ENCODE peak calls at places on chromosomes 11 and 22, in ten cellular contexts. One of them, this sample, is unnamed.

GRCh38 chr22:22884888-22885840 is 2.5 kb upstream of the IGLL5 start:
- DNase-seq in GM13977: peak
- DNase-seq in cardiac fibroblast: no peak
- DNase-seq in A673: no peak
- DNase-seq in IMR-90: no peak
- DNase-seq in upper lobe of left lung: peak
- DNase-seq in left ventricle myocardium inferior: no peak
- DNase-seq in tibial artery: peak
- DNase-seq in HFFc6: no peak
- DNase-seq in mammary epithelial cell: no peak
- DNase-seq in this sample: peak

GRCh38 chr22:34502821-34503220 is 563.1 kb upstream of the ISX start:
- DNase-seq in GM13977: no peak
- DNase-seq in cardiac fibroblast: no peak
- DNase-seq in A673: no peak
- DNase-seq in IMR-90: no peak
- DNase-seq in upper lobe of left lung: no peak
- DNase-seq in left ventricle myocardium inferior: no peak
- DNase-seq in tibial artery: no peak
- DNase-seq in HFFc6: no peak
- DNase-seq in mammary epithelial cell: peak
- DNase-seq in this sample: no peak

GRCh38 chr11:60977224-60977623 is 5.7 kb downstream of the CD6 start:
- DNase-seq in GM13977: no peak
- DNase-seq in cardiac fibroblast: no peak
- DNase-seq in A673: no peak
- DNase-seq in IMR-90: no peak
- DNase-seq in upper lobe of left lung: no peak
- DNase-seq in left ventricle myocardium inferior: no peak
- DNase-seq in tibial artery: no peak
- DNase-seq in HFFc6: no peak
- DNase-seq in mammary epithelial cell: no peak
- DNase-seq in this sample: no peak

GRCh38 chr11:94934362-94934761 is 39.0 kb downstream of the CWC15 start:
- DNase-seq in GM13977: no peak
- DNase-seq in cardiac fibroblast: peak
- DNase-seq in A673: peak
- DNase-seq in IMR-90: peak
- DNase-seq in upper lobe of left lung: no peak
- DNase-seq in left ventricle myocardium inferior: no peak
- DNase-seq in tibial artery: no peak
- DNase-seq in HFFc6: peak
- DNase-seq in mammary epithelial cell: no peak
- DNase-seq in this sample: no peak

GRCh38 chr11:102530558-102530957 is at the start of gene MMP7:
- DNase-seq in GM13977: peak
- DNase-seq in cardiac fibroblast: peak
- DNase-seq in A673: no peak
- DNase-seq in IMR-90: peak
- DNase-seq in upper lobe of left lung: peak
- DNase-seq in left ventricle myocardium inferior: no peak
- DNase-seq in tibial artery: no peak
- DNase-seq in HFFc6: peak
- DNase-seq in mammary epithelial cell: peak
- DNase-seq in this sample: no peak

GRCh38 chr11:64870176-64870892 is 8.1 kb downstream of the EHD1 start:
- DNase-seq in GM13977: peak
- DNase-seq in cardiac fibroblast: peak
- DNase-seq in A673: no peak
- DNase-seq in IMR-90: peak
- DNase-seq in upper lobe of left lung: peak
- DNase-seq in left ventricle myocardium inferior: no peak
- DNase-seq in tibial artery: peak
- DNase-seq in HFFc6: peak
- DNase-seq in mammary epithelial cell: peak
- DNase-seq in this sample: no peak

GRCh38 chr22:47420211-47420610 is 657.8 kb downstream of the TBC1D22A start:
- DNase-seq in GM13977: no peak
- DNase-seq in cardiac fibroblast: no peak
- DNase-seq in A673: no peak
- DNase-seq in IMR-90: no peak
- DNase-seq in upper lobe of left lung: no peak
- DNase-seq in left ventricle myocardium inferior: no peak
- DNase-seq in tibial artery: no peak
- DNase-seq in HFFc6: no peak
- DNase-seq in mammary epithelial cell: no peak
- DNase-seq in this sample: peak

GRCh38 chr22:29816128-29816527 is 21.9 kb downstream of the ASCC2 start:
- DNase-seq in GM13977: no peak
- DNase-seq in cardiac fibroblast: no peak
- DNase-seq in A673: no peak
- DNase-seq in IMR-90: no peak
- DNase-seq in upper lobe of left lung: no peak
- DNase-seq in left ventricle myocardium inferior: peak
- DNase-seq in tibial artery: no peak
- DNase-seq in HFFc6: no peak
- DNase-seq in mammary epithelial cell: no peak
- DNase-seq in this sample: no peak

GRCh38 chr11:133065847-133066485 is 466.3 kb downstream of the OPCML start:
- DNase-seq in GM13977: no peak
- DNase-seq in cardiac fibroblast: no peak
- DNase-seq in A673: no peak
- DNase-seq in IMR-90: no peak
- DNase-seq in upper lobe of left lung: peak
- DNase-seq in left ventricle myocardium inferior: no peak
- DNase-seq in tibial artery: no peak
- DNase-seq in HFFc6: peak
- DNase-seq in mammary epithelial cell: no peak
- DNase-seq in this sample: no peak

GRCh38 chr11:36493332-36493731 is 16.7 kb downstream of the TRAF6 start:
- DNase-seq in GM13977: no peak
- DNase-seq in cardiac fibroblast: no peak
- DNase-seq in A673: no peak
- DNase-seq in IMR-90: no peak
- DNase-seq in upper lobe of left lung: no peak
- DNase-seq in left ventricle myocardium inferior: no peak
- DNase-seq in tibial artery: no peak
- DNase-seq in HFFc6: no peak
- DNase-seq in mammary epithelial cell: no peak
- DNase-seq in this sample: no peak

GRCh38 chr11:61897387-61898246 is 6.3 kb upstream of the FADS3 start:
- DNase-seq in GM13977: peak
- DNase-seq in cardiac fibroblast: peak
- DNase-seq in A673: peak
- DNase-seq in IMR-90: peak
- DNase-seq in upper lobe of left lung: peak
- DNase-seq in left ventricle myocardium inferior: peak
- DNase-seq in tibial artery: peak
- DNase-seq in HFFc6: peak
- DNase-seq in mammary epithelial cell: peak
- DNase-seq in this sample: peak

GRCh38 chr11:74493816-74494630 is 499 bp upstream of the LIPT2 start:
- DNase-seq in GM13977: no peak
- DNase-seq in cardiac fibroblast: peak
- DNase-seq in A673: no peak
- DNase-seq in IMR-90: peak
- DNase-seq in upper lobe of left lung: no peak
- DNase-seq in left ventricle myocardium inferior: no peak
- DNase-seq in tibial artery: no peak
- DNase-seq in HFFc6: peak
- DNase-seq in mammary epithelial cell: peak
- DNase-seq in this sample: no peak

GRCh38 chr11:15073361-15074205 is at the start of gene CALCB:
- DNase-seq in GM13977: peak
- DNase-seq in cardiac fibroblast: peak
- DNase-seq in A673: peak
- DNase-seq in IMR-90: peak
- DNase-seq in upper lobe of left lung: peak
- DNase-seq in left ventricle myocardium inferior: no peak
- DNase-seq in tibial artery: no peak
- DNase-seq in HFFc6: no peak
- DNase-seq in mammary epithelial cell: peak
- DNase-seq in this sample: no peak

GRCh38 chr11:20368441-20368840 is 4.9 kb downstream of the HTATIP2 start:
- DNase-seq in GM13977: no peak
- DNase-seq in cardiac fibroblast: peak
- DNase-seq in A673: peak
- DNase-seq in IMR-90: no peak
- DNase-seq in upper lobe of left lung: no peak
- DNase-seq in left ventricle myocardium inferior: no peak
- DNase-seq in tibial artery: no peak
- DNase-seq in HFFc6: no peak
- DNase-seq in mammary epithelial cell: peak
- DNase-seq in this sample: no peak

GRCh38 chr11:72599325-72600117 is 74.7 kb downstream of the PDE2A start:
- DNase-seq in GM13977: no peak
- DNase-seq in cardiac fibroblast: no peak
- DNase-seq in A673: no peak
- DNase-seq in IMR-90: no peak
- DNase-seq in upper lobe of left lung: no peak
- DNase-seq in left ventricle myocardium inferior: no peak
- DNase-seq in tibial artery: no peak
- DNase-seq in HFFc6: no peak
- DNase-seq in mammary epithelial cell: no peak
- DNase-seq in this sample: no peak
- TF ChIP-seq CTCF in GM13977: no peak
- TF ChIP-seq CTCF in cardiac fibroblast: no peak
- TF ChIP-seq CTCF in A673: no peak
- TF ChIP-seq CTCF in IMR-90: no peak
- TF ChIP-seq CTCF in upper lobe of left lung: no peak
- TF ChIP-seq CTCF in left ventricle myocardium inferior: no peak
- TF ChIP-seq CTCF in tibial artery: no peak
- TF ChIP-seq CTCF in HFFc6: peak
- TF ChIP-seq CTCF in mammary epithelial cell: no peak
- TF ChIP-seq CTCF in this sample: no peak

DNA sequence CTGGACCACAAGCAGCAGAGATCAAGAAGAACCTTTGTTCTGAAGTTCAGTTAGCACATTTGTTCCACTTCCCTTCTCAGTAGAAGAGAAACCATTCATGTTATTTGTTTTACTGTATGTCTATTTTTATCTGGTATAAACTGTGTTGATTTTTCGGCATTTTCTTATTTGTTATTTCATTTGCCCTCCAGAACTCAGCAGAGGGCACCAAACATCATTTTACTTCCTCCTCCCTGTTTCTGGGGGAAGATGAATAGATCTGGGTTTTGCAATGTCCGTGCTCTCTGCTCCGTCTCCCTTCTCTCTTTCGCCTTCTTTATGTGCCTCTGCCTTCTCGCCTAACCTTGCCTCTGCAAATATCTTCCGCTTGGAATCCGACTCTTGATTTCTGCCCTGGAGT is 366.9 kb downstream of the NTM start:
- DNase-seq in GM13977: no peak
- DNase-seq in cardiac fibroblast: peak
- DNase-seq in A673: no peak
- DNase-seq in IMR-90: no peak
- DNase-seq in upper lobe of left lung: no peak
- DNase-seq in left ventricle myocardium inferior: no peak
- DNase-seq in tibial artery: no peak
- DNase-seq in HFFc6: peak
- DNase-seq in mammary epithelial cell: no peak
- DNase-seq in this sample: no peak
- TF ChIP-seq CTCF in GM13977: no peak
- TF ChIP-seq CTCF in cardiac fibroblast: no peak
- TF ChIP-seq CTCF in A673: peak
- TF ChIP-seq CTCF in IMR-90: no peak
- TF ChIP-seq CTCF in upper lobe of left lung: no peak
- TF ChIP-seq CTCF in left ventricle myocardium inferior: no peak
- TF ChIP-seq CTCF in tibial artery: no peak
- TF ChIP-seq CTCF in HFFc6: peak
- TF ChIP-seq CTCF in mammary epithelial cell: no peak
- TF ChIP-seq CTCF in this sample: no peak

GRCh38 chr22:20584029-20584871 is 76.8 kb downstream of the MED15 start:
- DNase-seq in GM13977: no peak
- DNase-seq in cardiac fibroblast: no peak
- DNase-seq in A673: no peak
- DNase-seq in IMR-90: no peak
- DNase-seq in upper lobe of left lung: no peak
- DNase-seq in left ventricle myocardium inferior: peak
- DNase-seq in tibial artery: no peak
- DNase-seq in HFFc6: no peak
- DNase-seq in mammary epithelial cell: no peak
- DNase-seq in this sample: no peak

GRCh38 chr22:20582171-20582511 is 74.7 kb downstream of the MED15 start:
- DNase-seq in GM13977: no peak
- DNase-seq in cardiac fibroblast: no peak
- DNase-seq in A673: no peak
- DNase-seq in IMR-90: no peak
- DNase-seq in upper lobe of left lung: no peak
- DNase-seq in left ventricle myocardium inferior: peak
- DNase-seq in tibial artery: no peak
- DNase-seq in HFFc6: no peak
- DNase-seq in mammary epithelial cell: no peak
- DNase-seq in this sample: no peak

GRCh38 chr22:20582520-20583361 is 75.3 kb downstream of the MED15 start:
- DNase-seq in GM13977: no peak
- DNase-seq in cardiac fibroblast: no peak
- DNase-seq in A673: no peak
- DNase-seq in IMR-90: no peak
- DNase-seq in upper lobe of left lung: no peak
- DNase-seq in left ventricle myocardium inferior: peak
- DNase-seq in tibial artery: no peak
- DNase-seq in HFFc6: no peak
- DNase-seq in mammary epithelial cell: no peak
- DNase-seq in this sample: no peak

GRCh38 chr22:20584872-20585639 is 77.6 kb downstream of the MED15 start:
- DNase-seq in GM13977: no peak
- DNase-seq in cardiac fibroblast: no peak
- DNase-seq in A673: no peak
- DNase-seq in IMR-90: no peak
- DNase-seq in upper lobe of left lung: no peak
- DNase-seq in left ventricle myocardium inferior: peak
- DNase-seq in tibial artery: no peak
- DNase-seq in HFFc6: no peak
- DNase-seq in mammary epithelial cell: peak
- DNase-seq in this sample: no peak

DNA sequence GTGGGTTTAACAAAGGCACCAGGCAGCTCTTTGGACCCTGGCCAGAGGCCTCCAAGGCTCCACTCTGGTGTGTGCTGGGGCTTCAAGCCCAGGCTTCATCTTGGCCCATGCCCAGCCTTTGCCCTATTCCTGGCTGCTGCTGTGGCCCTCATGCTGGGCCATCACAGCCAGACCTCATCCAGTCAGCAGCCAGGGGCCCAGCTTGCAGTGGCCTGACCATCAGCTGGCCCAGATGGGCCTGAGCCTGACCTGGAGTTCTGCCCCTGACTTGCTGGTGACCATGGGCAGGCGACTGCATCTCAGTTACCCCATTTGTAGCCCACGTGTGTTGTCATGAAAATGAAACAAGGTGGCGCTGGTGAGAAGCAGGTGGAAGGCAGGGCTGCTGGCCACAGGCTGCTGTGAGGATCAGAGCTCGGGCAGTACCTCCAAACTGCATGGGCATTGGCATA is 76.1 kb downstream of the MED15 start:
- DNase-seq in GM13977: no peak
- DNase-seq in cardiac fibroblast: no peak
- DNase-seq in A673: no peak
- DNase-seq in IMR-90: no peak
- DNase-seq in upper lobe of left lung: no peak
- DNase-seq in left ventricle myocardium inferior: peak
- DNase-seq in tibial artery: no peak
- DNase-seq in HFFc6: no peak
- DNase-seq in mammary epithelial cell: no peak
- DNase-seq in this sample: no peak
- TF ChIP-seq CTCF in GM13977: peak
- TF ChIP-seq CTCF in cardiac fibroblast: peak
- TF ChIP-seq CTCF in A673: peak
- TF ChIP-seq CTCF in IMR-90: no peak
- TF ChIP-seq CTCF in upper lobe of left lung: no peak
- TF ChIP-seq CTCF in left ventricle myocardium inferior: no peak
- TF ChIP-seq CTCF in tibial artery: no peak
- TF ChIP-seq CTCF in HFFc6: peak
- TF ChIP-seq CTCF in mammary epithelial cell: peak
- TF ChIP-seq CTCF in this sample: no peak

GRCh38 chr11:76807206-76807875 is 24.2 kb downstream of the TSKU start:
- DNase-seq in GM13977: peak
- DNase-seq in cardiac fibroblast: peak
- DNase-seq in A673: peak
- DNase-seq in IMR-90: peak
- DNase-seq in upper lobe of left lung: no peak
- DNase-seq in left ventricle myocardium inferior: peak
- DNase-seq in tibial artery: peak
- DNase-seq in HFFc6: peak
- DNase-seq in mammary epithelial cell: peak
- DNase-seq in this sample: peak
- TF ChIP-seq CTCF in GM13977: peak
- TF ChIP-seq CTCF in cardiac fibroblast: peak
- TF ChIP-seq CTCF in A673: peak
- TF ChIP-seq CTCF in IMR-90: peak
- TF ChIP-seq CTCF in upper lobe of left lung: peak
- TF ChIP-seq CTCF in left ventricle myocardium inferior: peak
- TF ChIP-seq CTCF in tibial artery: peak
- TF ChIP-seq CTCF in HFFc6: peak
- TF ChIP-seq CTCF in mammary epithelial cell: peak
- TF ChIP-seq CTCF in this sample: peak

This sample was measured in type B pancreatic cell.